ENCODE peak calls at places on chromosomes 12 and 14, in eight cellular contexts. S, A, Y, T, C, I, R and N are unnamed samples. For H3K4me1, the result is how much of the 10 kb centered on the place peaks cover.

GRCh38 chr12:53781218-53781801 is 29.5 kb upstream of the CISTR start:
- DNase-seq in T (no peak), C (no peak), S (no peak), R (no peak), Y (no peak), I (no peak), A (no peak), N (no peak)

GRCh38 chr12:52952082-52952801 is 3.3 kb downstream of the KRT18 start:
- DNase-seq in T (peak), I (peak), C (no peak), A (no peak), Y (no peak), S (no peak), R (no peak), N (no peak)

GRCh38 chr14:44369401-44370123 is 137.5 kb downstream of the FSCB start:
- DNase-seq in S (no peak), Y (no peak), A (no peak), T (no peak), R (no peak), C (no peak), I (no peak), N (no peak)

GRCh38 chr12:126268222-126268621 is 1203.0 kb downstream of the AACS start:
- DNase-seq in T (no peak), Y (no peak), S (no peak), C (no peak), R (no peak), I (no peak), A (no peak), N (no peak)

GRCh38 chr12:98741615-98742265 is 96.7 kb downstream of the APAF1 start:
- DNase-seq in C (peak), R (no peak), I (no peak), Y (no peak), S (no peak), T (no peak), A (no peak), N (no peak)

GRCh38 chr14:101878222-101879211 is 85.9 kb upstream of the DYNC1H1 start:
- DNase-seq in R (no peak), C (no peak), S (no peak), T (no peak), Y (peak), A (no peak), I (no peak), N (no peak)

GRCh38 chr14:35534130-35534883 is at the start of gene INSM2:
- DNase-seq in A (no peak), C (no peak), T (peak), I (no peak), S (no peak), Y (no peak), R (no peak), N (no peak)

GRCh38 chr12:96093543-96094196 is 58.3 kb upstream of the LTA4H start:
- DNase-seq in Y (no peak), A (no peak), T (no peak), S (no peak), I (no peak), C (no peak), R (no peak), N (no peak)

GRCh38 chr12:96710127-96710745 is 196.8 kb upstream of the NEDD1 start:
- DNase-seq in R (no peak), A (no peak), C (no peak), Y (no peak), T (peak), I (no peak), S (no peak), N (no peak)

GRCh38 chr14:67319142-67319541 is 40.5 kb downstream of the ATP6V1D start:
- DNase-seq in A (no peak), S (no peak), I (no peak), C (no peak), R (no peak), Y (no peak), T (no peak), N (no peak)

GRCh38 chr14:66758031-66758613 is 250.2 kb downstream of the GPHN start:
- DNase-seq in R (no peak), S (no peak), A (no peak), I (no peak), T (no peak), Y (no peak), C (no peak), N (no peak)

GRCh38 chr14:23376477-23377200 is at the start of gene CMTM5:
- DNase-seq in S (no peak), R (no peak), A (no peak), I (no peak), C (no peak), Y (peak), T (no peak), N (peak)

GRCh38 chr12:11719678-11720099 is 70.2 kb downstream of the ETV6 start:
- DNase-seq in Y (peak), T (no peak), S (no peak), A (peak), I (no peak), R (no peak), C (no peak), N (no peak)

GRCh38 chr14:100711117-100711462 is 15.6 kb upstream of the DLK1 start:
- DNase-seq in S (no peak), A (no peak), Y (no peak), C (no peak), I (no peak), R (peak), T (no peak), N (no peak)

GRCh38 chr14:99755068-99755405 is 38.2 kb upstream of the EML1 start:
- DNase-seq in C (no peak), I (no peak), T (no peak), S (no peak), Y (no peak), R (no peak), A (no peak), N (no peak)

GRCh38 chr12:113325938-113326337 is 9.0 kb downstream of the SLC8B1 start:
- DNase-seq in A (no peak), T (peak), R (no peak), S (no peak), Y (peak), C (no peak), I (no peak), N (no peak)

DNA sequence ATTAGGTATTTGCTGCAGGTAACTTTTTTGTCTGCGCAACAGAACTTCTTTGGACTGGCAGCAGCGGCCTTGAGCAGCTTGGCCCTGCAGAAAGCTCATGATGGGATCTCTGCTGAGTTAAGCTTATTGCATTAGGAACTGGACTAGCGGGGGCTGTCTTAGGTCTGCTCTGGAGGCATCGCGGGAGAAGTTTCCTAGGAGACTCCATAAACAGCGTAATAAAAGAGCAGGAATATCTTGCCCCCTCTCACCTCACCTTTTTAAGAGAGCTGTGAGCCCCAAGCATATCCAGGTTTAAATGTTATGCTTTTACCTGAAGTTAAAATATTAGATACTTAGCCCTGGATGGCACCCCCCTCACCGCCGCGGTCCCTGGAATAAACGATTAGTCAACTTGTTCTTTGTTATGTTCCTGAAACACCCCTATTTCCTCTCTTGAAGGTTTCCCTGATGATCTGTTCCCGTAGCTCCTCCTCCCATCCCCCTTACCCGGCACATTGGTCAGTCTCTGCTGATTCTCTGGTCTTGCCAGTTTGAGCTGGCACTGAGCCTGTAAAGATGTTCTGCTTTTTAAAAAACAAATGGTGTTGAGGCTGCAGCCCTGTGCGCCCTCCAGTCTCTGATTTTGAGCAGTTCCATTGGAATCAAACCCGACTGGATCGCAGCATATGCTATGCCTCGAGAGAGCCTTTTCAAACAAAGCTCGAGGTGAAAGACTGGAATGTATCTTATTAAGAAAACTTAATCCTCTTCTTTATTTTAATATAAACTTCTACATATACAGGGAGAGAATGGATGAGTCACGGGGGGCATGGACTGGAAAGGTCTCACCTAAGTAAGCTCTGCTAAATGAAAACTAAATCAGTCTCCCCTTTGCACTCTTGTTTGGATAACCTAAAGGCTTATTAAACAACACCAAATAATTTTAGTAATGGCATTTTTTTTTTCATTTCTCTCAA is 1.9 kb downstream of the MLXIP start:
- DNase-seq in A (peak), C (no peak), I (no peak), T (peak), S (peak), R (peak), Y (peak), N (peak)
- H3K4me3 ChIP-seq in A (peak), C (peak), I (peak), T (peak), S (peak), R (peak), Y (peak), N (peak)

DNA sequence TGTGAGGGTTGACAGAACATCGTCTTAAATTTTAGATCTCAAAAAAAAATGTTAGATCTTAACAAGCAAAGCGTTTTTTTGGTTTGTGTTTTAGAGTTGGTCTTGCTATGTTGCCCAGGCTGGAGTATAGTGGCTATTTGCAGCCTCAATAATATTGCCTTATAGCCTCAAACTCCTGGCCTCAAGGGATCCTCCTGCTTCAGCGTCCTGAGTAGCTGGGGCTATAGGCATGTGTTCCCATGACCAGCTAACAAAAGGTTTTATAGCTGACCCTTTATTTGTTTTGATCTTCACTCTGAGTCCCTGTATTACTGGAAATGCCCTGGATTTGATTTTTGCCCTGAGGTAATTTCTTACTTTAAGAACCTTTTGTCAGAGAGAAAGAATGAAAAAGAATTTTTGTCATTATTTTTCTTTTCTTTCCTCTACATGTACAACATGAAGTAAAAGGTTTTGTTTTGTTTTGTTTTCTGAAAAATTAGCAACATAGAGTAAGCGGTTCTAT is 5.2 kb downstream of the INHBC start:
- DNase-seq in A (no peak), C (no peak), R (no peak), T (no peak), Y (no peak), I (no peak), S (no peak), N (no peak)
- TF ChIP-seq EP300 in A (no peak), C (no peak), R (no peak), T (no peak), Y (no peak), I (no peak), S (no peak), N (no peak)

GRCh38 chr12:110568752-110569151 is 14.4 kb downstream of the PPTC7 start:
- DNase-seq in C (no peak), I (no peak), A (no peak), T (no peak), Y (no peak), R (no peak), S (no peak), N (no peak)

GRCh38 chr12:110566993-110567392 is 16.1 kb downstream of the PPTC7 start:
- DNase-seq in A (no peak), S (no peak), I (no peak), C (no peak), Y (no peak), T (no peak), R (no peak), N (no peak)

GRCh38 chr12:110564471-110564991 is 18.6 kb downstream of the PPTC7 start:
- DNase-seq in I (no peak), S (no peak), T (no peak), R (no peak), Y (no peak), C (no peak), A (no peak), N (no peak)

GRCh38 chr12:110563702-110564470 is 19.2 kb downstream of the PPTC7 start:
- DNase-seq in R (no peak), Y (no peak), T (no peak), A (no peak), S (no peak), I (no peak), C (no peak), N (no peak)

DNA sequence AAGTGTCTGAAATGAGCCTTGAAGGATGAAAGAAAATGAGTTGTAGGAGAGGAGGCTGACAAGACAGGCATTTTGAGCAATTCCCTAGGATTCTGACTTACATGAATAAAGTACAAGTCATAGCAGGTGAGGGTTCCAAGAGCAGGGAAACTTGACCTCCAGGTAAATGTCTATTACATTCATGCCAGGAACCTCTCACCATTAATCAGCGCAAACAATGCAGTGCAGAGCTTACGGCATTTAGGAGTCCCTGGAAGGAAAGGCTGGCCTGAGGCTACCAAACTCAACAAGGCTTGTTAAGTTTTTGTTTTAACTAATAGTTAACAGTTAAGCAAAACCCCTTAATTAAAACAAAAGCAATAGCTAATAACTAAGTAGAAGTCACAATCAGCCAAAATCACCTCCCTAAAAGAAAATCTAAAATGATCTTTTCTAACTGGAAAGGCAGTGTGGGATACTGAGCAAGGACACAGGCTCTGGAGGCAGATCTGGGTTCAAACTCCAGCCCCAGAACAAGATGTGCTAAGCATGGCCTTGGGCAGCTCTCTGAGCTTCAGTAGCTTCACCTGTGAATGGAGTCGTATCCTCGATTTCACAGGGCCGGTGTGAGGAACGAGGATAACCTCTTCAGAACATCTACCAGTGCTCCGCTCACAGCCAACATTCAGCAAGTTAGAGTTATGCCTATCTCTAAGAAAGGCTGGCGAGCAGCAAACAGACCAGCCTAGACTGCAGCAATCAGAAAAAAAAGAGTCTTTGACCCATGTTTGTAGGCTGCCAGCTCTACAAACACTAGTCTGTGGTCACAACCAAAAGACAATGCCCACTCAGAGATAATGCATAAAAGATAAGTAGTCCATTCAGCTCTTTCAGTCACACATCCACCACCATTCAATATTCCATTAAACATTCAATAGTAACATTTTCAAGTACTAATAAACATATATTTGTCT is 16.9 kb downstream of the PPTC7 start:
- DNase-seq in Y (no peak), A (no peak), R (no peak), C (no peak), S (no peak), I (no peak), T (no peak), N (no peak)
- H3K4me1 ChIP-seq in Y (under half), A (under half), R (under half), C (half or more), S (half or more), I (under half), T (half or more), N (under half)

GRCh38 chr12:40106655-40107054 is 774 bp upstream of the SLC2A13 start:
- DNase-seq in I (no peak), S (no peak), A (no peak), Y (no peak), R (no peak), T (no peak), C (no peak), N (no peak)
- H3K4me3 ChIP-seq in I (no peak), S (peak), A (no peak), Y (no peak), R (peak), T (no peak), C (peak), N (peak)

GRCh38 chr12:32533971-32534590 is 134.7 kb downstream of the FGD4 start:
- DNase-seq in I (no peak), T (peak), Y (peak), R (peak), S (no peak), A (peak), C (no peak), N (peak)

GRCh38 chr12:32534698-32535097 is 135.3 kb downstream of the FGD4 start:
- DNase-seq in A (no peak), S (no peak), T (no peak), Y (no peak), I (no peak), R (no peak), C (no peak), N (no peak)

GRCh38 chr12:32536000-32536345 is 136.6 kb downstream of the FGD4 start:
- DNase-seq in R (no peak), A (no peak), C (no peak), Y (no peak), S (no peak), T (no peak), I (no peak), N (no peak)

GRCh38 chr12:32532951-32533350 is 133.6 kb downstream of the FGD4 start:
- DNase-seq in R (no peak), A (no peak), Y (no peak), I (no peak), T (no peak), C (no peak), S (no peak), N (no peak)

GRCh38 chr12:32535260-32535999 is 136.1 kb downstream of the FGD4 start:
- DNase-seq in T (peak), Y (peak), R (peak), A (peak), S (peak), I (no peak), C (no peak), N (peak)
- TF ChIP-seq EP300 in T (no peak), Y (no peak), R (no peak), A (no peak), S (no peak), I (no peak), C (no peak), N (no peak)

DNA sequence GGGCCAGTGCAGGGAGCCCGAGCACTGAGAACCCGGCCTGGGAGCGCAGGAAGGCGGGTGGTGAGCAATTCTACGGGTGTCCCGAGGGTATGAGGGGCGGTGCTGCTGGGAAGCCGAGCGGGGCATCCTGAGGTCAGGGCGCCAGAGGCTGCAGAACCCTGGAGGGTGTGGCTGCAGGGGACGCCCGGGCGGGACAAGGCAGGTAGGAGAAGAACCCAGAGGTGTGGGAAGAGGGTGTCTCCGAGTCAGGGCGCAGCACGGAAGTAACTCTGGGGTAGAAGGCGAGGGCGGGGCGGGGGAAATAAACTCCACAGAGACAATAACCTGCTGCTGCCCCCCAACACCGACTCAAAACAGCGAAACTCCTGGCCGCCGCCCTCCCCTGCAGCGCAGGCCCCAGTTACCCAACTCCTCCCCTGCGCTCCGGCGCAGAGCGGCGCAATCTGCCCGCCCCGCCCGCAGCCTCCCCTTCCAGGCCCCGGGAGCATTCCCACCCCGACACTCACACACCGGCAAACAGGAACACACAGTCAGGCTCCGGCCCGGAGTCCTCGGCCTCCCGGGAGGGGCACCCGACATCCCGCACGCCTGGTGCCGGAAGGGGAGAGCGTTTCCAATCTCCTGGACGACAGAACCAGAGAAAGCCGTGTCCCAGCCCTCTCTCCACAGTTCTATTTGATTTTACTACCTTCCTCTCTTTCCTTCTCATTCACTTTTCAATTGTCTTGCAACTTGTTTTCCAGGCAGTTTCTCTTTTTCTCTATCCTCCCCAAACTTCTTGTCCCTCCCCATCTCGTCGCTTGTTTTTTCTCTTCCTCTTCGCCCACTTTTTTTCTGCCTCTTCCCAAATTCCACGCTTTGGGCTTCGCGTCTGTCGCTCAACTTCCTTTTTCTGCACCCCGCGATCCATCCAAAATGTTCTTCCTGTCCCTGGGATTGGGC is 2.4 kb downstream of the HRK start:
- DNase-seq in R (no peak), I (no peak), S (no peak), C (no peak), A (peak), T (no peak), Y (no peak), N (no peak)
- H3K4me1 ChIP-seq in R (under half), I (under half), S (under half), C (under half), A (under half), T (under half), Y (under half), N (under half)